ENCODE peak calls at places on chromosomes 6 and 20, in four cellular contexts. M is K562, W is H1, O is HepG2. X is an unnamed sample.

GRCh38 chr6:148617522-148617921 is 129.3 kb upstream of the UST start:
- DNase-seq in O (no peak), M (no peak), W (no peak), X (no peak)

GRCh38 chr20:846894-847278 is 13.4 kb downstream of the FAM110A start:
- DNase-seq in W (no peak), O (no peak), M (no peak), X (no peak)

GRCh38 chr20:46523696-46524328 is 10.5 kb upstream of the ZNF334 start:
- DNase-seq in O (peak), M (no peak), W (no peak), X (no peak)

GRCh38 chr6:47478233-47479155 is 905 bp downstream of the CD2AP start:
- DNase-seq in W (no peak), O (peak), M (peak), X (no peak)

GRCh38 chr20:3431109-3431508 is 23.6 kb upstream of the DNAAF9 start:
- DNase-seq in M (no peak), W (no peak), O (no peak), X (no peak)

GRCh38 chr6:165883851-165884640 is 221.0 kb upstream of the PDE10A start:
- DNase-seq in W (no peak), O (no peak), M (no peak), X (no peak)

GRCh38 chr6:149097794-149098193 is 219.7 kb upstream of the TAB2 start:
- DNase-seq in M (no peak), O (no peak), W (no peak), X (no peak)

GRCh38 chr20:2350606-2351005 is 30.1 kb upstream of the TGM6 start:
- DNase-seq in M (no peak), O (no peak), W (no peak), X (no peak)

GRCh38 chr20:24379116-24379927 is 90.1 kb upstream of the SYNDIG1 start:
- DNase-seq in W (no peak), O (no peak), M (no peak), X (no peak)

GRCh38 chr6:148874698-148875293 is 128.0 kb downstream of the UST start:
- DNase-seq in M (no peak), O (no peak), W (no peak), X (no peak)

GRCh38 chr6:49553353-49553752 is 2.9 kb downstream of the C6orf141 start:
- DNase-seq in M (no peak), W (no peak), O (no peak), X (peak)

GRCh38 chr20:58712823-58713731 is 20.5 kb downstream of the NPEPL1 start:
- DNase-seq in M (no peak), W (no peak), O (no peak), X (no peak)

GRCh38 chr6:33905081-33905609 is 101.3 kb upstream of the MLN start:
- DNase-seq in M (peak), W (no peak), O (no peak), X (no peak)

GRCh38 chr6:85402071-85402470 is 47.8 kb upstream of the NT5E start:
- DNase-seq in W (no peak), M (no peak), O (no peak), X (no peak)

GRCh38 chr20:32510601-32511357 is 74.4 kb downstream of the NOL4L start:
- DNase-seq in O (peak), W (no peak), M (peak), X (no peak)

GRCh38 chr20:49603209-49603627 is 35.3 kb upstream of the PTGIS start:
- DNase-seq in W (no peak), M (no peak), O (peak), X (no peak)

GRCh38 chr6:53347921-53348435 is 772 bp downstream of the ELOVL5 start:
- DNase-seq in W (no peak), M (peak), O (peak), X (no peak)

GRCh38 chr6:32181148-32181702 is 2.8 kb downstream of the AGER start:
- DNase-seq in M (no peak), W (no peak), O (no peak), X (no peak)

GRCh38 chr20:3071610-3072529 is at the start of gene OXT:
- DNase-seq in O (no peak), W (no peak), M (no peak), X (no peak)

GRCh38 chr6:37432590-37432915 is 468 bp upstream of the CMTR1 start:
- DNase-seq in M (no peak), W (no peak), O (no peak), X (no peak)

GRCh38 chr20:1820137-1821074 is 74.8 kb upstream of the SIRPA start:
- DNase-seq in O (no peak), M (no peak), W (no peak), X (no peak)

GRCh38 chr20:56628015-56628872 is 862 bp upstream of the TFAP2C start:
- DNase-seq in O (no peak), W (no peak), M (no peak), X (no peak)

GRCh38 chr6:132199343-132199742 is 201.9 kb downstream of the MOXD1 start:
- DNase-seq in W (no peak), O (no peak), M (no peak), X (no peak)

GRCh38 chr20:12113468-12114371 is 196.0 kb downstream of the BTBD3 start:
- DNase-seq in M (no peak), W (no peak), O (no peak), X (no peak)

GRCh38 chr6:135832186-135832585 is 19.3 kb upstream of the PDE7B start:
- DNase-seq in W (no peak), O (no peak), M (no peak), X (no peak)

GRCh38 chr6:169965239-169965638 is 213.8 kb downstream of the ERMARD start:
- DNase-seq in O (no peak), M (no peak), W (no peak), X (no peak)

GRCh38 chr6:12593720-12594540 is 122.6 kb upstream of the PHACTR1 start:
- DNase-seq in W (no peak), M (peak), O (peak), X (no peak)

DNA sequence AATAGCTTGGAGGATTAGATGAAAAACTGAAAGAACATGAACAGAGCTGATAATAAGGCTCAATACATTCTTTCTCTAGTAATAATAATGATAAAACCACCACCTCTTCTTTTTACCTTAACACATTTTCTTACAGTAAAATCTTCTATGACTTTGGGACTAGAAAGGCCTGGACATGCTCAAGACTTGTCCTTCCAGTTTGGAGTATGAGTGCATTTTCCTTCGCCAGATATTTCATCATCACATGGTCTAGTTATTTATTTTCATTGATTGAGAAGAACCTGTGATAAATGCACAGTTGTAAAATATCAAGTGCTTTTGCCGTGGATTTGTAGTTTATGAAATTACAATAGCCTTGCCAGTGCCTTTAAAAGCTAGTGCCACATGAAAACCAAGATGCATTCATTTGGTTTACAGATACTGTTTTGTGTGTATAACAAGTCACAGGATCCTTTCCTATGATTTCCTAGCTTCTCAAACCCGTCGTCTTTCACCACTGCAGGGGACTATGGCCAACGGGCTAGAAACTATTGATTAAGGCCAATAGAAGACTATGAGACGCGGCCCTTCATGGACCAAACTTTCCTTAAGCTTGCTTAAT is 200.2 kb upstream of the ZNF217 start:
- DNase-seq in M (no peak), W (no peak), O (no peak), X (no peak)
- TF ChIP-seq RAD21 in M (no peak), W (no peak), O (no peak), X (no peak)

DNA sequence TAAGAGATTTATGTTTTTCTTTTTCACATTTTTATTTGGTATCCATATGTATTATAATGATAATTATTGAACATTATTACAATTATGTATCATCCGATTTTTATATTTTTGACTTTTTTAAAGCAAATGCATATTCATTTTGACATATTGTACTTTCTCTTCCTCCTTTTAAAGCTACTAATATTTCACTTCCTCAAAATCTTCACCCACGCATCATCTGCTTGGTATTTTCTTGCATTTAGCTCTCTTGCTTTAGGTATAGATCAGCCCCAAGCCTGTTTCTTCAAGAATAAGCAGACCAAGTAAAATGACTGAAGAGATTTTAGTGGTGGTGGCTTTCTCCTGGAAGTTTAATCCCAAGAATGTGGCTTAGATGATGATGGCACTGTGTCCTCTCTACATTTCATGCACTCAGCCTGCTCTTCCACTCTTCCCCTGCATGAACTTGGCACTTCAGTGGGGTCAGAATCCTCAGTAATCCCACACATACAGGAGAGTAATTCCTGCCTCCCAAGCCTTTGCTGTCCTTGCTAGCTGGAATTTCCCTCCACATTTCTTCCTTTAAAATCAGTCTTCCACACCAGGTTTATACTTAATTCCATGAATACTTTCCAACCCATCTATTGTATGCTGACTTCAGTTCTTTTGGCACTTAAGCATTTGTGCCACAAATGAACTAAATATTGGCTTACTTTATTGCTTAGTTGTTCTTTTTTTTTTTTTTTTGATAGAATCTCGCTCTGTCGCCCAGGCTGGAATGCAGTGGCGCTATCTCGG is 8.2 kb downstream of the NCOA7 start:
- DNase-seq in O (no peak), M (no peak), W (no peak), X (no peak)
- TF ChIP-seq FOSL1 in O (no peak), M (no peak), W (no peak), X (no peak)

GRCh38 chr6:79225718-79226117 is 8.8 kb downstream of the HMGN3 start:
- DNase-seq in O (no peak), M (no peak), W (no peak), X (no peak)
- TF ChIP-seq SP1 in O (no peak), M (no peak), W (no peak), X (no peak)

GRCh38 chr6:159172066-159172465 is 2.9 kb downstream of the FNDC1 start:
- DNase-seq in W (no peak), O (no peak), M (no peak), X (no peak)

GRCh38 chr6:159169193-159169555 is at the start of gene FNDC1:
- DNase-seq in O (no peak), W (no peak), M (peak), X (no peak)

GRCh38 chr6:159169557-159170332 is 545 bp downstream of the FNDC1 start:
- DNase-seq in O (no peak), W (no peak), M (no peak), X (no peak)

GRCh38 chr6:159170333-159170672 is 1.1 kb downstream of the FNDC1 start:
- DNase-seq in O (no peak), M (no peak), W (no peak), X (no peak)

DNA sequence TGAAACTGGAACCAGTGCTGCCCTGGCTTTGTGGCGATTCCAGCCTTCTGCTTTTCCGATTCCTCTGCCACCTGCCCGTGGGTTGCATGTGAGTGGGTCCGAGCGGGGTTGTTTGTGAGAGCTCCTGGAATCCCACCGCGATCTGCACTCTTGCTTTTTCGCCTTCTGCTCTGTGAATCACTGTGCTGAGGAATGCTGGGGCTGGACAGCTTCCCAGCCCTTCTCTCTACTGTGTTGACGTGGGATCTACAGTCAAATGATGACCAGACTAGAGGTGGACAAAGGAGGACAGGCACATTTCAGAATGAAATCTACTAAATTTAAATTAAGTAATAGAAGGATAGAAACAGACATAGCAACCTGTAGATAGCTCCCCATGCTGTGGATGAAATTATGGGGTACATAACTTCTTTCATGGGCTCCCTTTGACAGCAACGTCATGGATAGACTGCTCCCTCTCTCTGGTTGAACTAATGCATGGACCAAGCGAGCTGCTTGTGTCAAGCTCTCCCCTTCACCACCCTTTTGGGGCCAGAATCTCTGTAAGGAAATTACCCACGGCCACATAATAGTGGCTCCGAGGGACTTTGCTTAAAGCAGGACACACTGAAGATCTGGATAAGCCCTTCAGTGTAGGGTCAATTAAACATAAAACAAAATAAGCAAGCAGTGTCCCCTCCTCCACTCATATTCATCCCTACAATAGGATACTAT is 2.0 kb downstream of the FNDC1 start:
- DNase-seq in M (no peak), O (no peak), W (no peak), X (no peak)
- TF ChIP-seq RAD21 in M (no peak), O (no peak), W (no peak), X (no peak)

GRCh38 chr20:6700563-6701328 is 66.7 kb upstream of the BMP2 start:
- DNase-seq in W (no peak), M (no peak), O (no peak), X (no peak)
- TF ChIP-seq FOSL1 in W (no peak), M (no peak), O (no peak), X (no peak)

DNA sequence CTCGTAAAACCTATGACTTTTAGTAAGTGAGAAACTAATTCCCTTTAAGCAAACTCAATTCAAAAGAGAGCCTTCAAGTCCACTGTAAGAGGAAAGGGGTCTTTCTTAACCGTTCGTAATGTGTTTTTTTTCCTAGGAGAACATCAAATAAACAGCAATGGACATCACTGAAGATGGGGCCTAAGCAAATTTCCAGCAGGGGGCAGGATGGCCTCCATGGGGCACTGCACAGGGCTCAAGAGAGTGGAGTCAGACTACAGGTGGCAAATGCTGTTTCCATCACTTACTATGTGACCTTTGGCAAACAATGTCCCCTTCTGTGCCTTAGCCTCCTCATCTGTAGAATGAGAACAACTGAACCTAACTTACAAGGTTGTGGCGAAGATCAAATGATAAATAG is 88.7 kb downstream of the ARHGAP18 start:
- DNase-seq in M (peak), O (peak), W (no peak), X (no peak)
- TF ChIP-seq SP1 in M (no peak), O (no peak), W (no peak), X (no peak)

DNA sequence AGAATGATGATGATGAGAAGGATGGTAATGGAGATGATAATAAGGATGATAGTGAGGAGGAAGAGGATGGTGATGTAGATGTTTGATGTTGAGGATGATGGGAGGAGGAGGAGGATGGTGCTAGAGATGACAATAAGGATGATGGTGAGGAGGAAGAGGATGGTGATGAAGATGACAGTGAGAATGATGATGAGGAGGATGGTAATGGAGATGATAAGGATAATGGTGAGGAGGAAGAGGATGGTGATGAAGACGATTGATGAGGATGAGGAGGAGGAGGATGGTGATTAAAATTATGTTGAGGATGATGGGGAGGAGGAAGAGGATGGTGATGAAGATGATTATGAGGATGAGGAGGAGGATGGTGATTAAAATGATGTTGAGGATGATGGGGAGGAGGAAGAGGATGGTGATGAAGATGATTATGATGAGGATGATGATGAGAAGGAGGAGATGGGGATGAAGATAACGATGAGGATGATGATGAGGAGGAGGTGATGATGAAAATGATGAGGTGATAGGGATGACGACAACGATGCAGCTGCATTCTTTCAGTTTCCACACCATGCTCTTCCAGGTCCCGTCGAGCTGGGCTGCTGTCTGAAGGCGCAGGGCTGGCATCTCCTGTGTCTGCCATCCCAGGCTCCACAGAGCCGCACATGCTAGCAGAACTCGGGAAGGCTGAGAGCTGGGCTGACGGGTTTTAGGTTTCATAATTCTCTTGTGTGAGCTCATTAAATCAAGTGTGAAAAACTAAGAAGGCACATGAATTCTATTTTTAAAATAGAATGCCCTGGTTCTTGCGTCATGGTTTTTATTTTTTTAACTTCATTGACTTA is 274.9 kb downstream of the SMOC2 start:
- DNase-seq in M (no peak), W (no peak), O (no peak), X (no peak)
- TF ChIP-seq RAD21 in M (no peak), W (no peak), O (no peak), X (no peak)

DNA sequence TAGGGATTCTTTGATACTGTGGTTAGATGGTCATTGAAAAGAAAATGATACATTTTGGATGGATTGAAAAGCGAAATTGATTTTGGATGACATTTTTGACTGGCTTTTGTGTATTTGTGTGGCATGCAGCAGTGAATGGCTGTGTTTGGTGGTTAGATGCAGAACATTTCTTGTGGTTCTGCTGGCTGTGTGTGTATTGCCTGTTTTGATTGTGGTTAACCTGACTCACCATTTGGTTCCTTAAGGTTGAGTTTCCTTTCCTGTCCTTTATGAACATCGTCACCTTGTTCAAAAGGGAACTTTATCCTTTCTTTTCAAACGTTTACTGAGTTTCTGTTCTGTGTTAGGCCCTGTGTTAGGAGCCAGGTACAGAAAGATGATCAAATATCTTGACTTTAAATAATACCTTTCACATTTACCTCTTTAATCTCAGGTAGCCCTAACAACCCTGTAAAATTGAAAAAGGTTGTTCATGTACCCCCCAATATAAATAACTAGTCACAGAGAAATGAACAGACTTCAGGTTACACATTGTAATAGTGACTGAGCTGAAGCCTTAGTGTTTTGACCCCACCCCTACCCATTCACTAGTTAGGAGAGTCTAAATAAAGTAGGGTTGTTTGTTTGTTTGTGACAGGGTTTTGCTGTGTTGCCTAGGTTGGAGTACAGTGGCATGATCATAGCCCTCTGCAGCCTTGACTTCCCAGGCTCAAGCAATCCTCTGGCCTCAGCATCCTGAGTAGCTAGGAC is 23.8 kb downstream of the ANKS1A start:
- DNase-seq in M (no peak), O (no peak), W (no peak), X (no peak)
- TF ChIP-seq FOSL1 in M (no peak), O (no peak), W (no peak), X (no peak)

X was measured in HCT116.